ENCODE peak calls at places on chromosomes 2 and 18, in nine cellular contexts. A is colonic mucosa, N is endodermal cell, Q is coronary artery, P is neuronal stem cell, K is astrocyte of the spinal cord, B is H1, R is trophoblast cell, S is lower lobe of right lung. D is an unnamed sample.

GRCh38 chr2:66435549-66435875 is 587 bp downstream of the MEIS1 start:
- DNase-seq in A (no peak), N (no peak), Q (no peak), P (no peak), K (peak; percentile 38), B (no peak), R (peak; percentile 19), S (no peak), D (no peak)

GRCh38 chr18:33495278-33495677 is 54.8 kb upstream of the CCDC178 start:
- DNase-seq in A (no peak), N (peak; percentile 81), Q (no peak), P (peak; percentile 14), K (peak; percentile 64), B (no peak), R (peak; percentile 16), S (no peak), D (no peak)

GRCh38 chr2:39289609-39290008 is 45.8 kb upstream of the CDKL4 start:
- DNase-seq in A (no peak), N (no peak), Q (no peak), P (no peak), K (peak; percentile 32), B (no peak), R (no peak), S (no peak), D (no peak)

GRCh38 chr18:75253784-75254183 is 43.2 kb downstream of the TSHZ1 start:
- DNase-seq in A (no peak), N (no peak), Q (no peak), P (no peak), K (peak; percentile 10), B (no peak), R (no peak), S (no peak), D (no peak)

GRCh38 chr2:49351531-49351930 is 197.2 kb upstream of the FSHR start:
- DNase-seq in A (no peak), N (peak; percentile 54), Q (no peak), P (no peak), K (no peak), B (no peak), R (no peak), S (no peak), D (no peak)

GRCh38 chr2:200871151-200871550 is 6.7 kb upstream of the CLK1 start:
- DNase-seq in A (no peak), N (no peak), Q (no peak), P (no peak), K (no peak), B (no peak), R (no peak), S (no peak), D (no peak)

GRCh38 chr2:148930046-148930775 is 55.2 kb downstream of the KIF5C start:
- DNase-seq in A (no peak), N (no peak), Q (no peak), P (no peak), K (no peak), B (no peak), R (no peak), S (no peak), D (no peak)

GRCh38 chr18:51751901-51752300 is 554.4 kb upstream of the MEX3C start:
- DNase-seq in A (no peak), N (no peak), Q (no peak), P (no peak), K (peak; percentile 42), B (no peak), R (no peak), S (no peak), D (no peak)

GRCh38 chr2:97992836-97993825 is 2.6 kb downstream of the TMEM131 start:
- DNase-seq in A (no peak), N (no peak), Q (no peak), P (no peak), K (no peak), B (no peak), R (no peak), S (no peak), D (no peak)
- H3K4me3 ChIP-seq in A (peak overlapping the region; percentile 66), N (peak overlapping the region; percentile 96), Q (peak overlapping the region; percentile 91), P (peak overlapping the region; percentile 77), K (no peak overlapping the region), B (no peak overlapping the region), R (no peak overlapping the region), S (peak overlapping the region; percentile 82), D (peak overlapping the region; percentile 95)

GRCh38 chr2:48107326-48107925 is 201.1 kb upstream of the FBXO11 start:
- DNase-seq in A (no peak), N (peak; percentile 57), Q (no peak), P (no peak), K (peak; percentile 65), B (no peak), R (peak; percentile 97), S (no peak), D (no peak)
- H3K4me3 ChIP-seq in A (no peak overlapping the region), N (no peak overlapping the region), Q (no peak overlapping the region), P (no peak overlapping the region), K (no peak overlapping the region), B (no peak overlapping the region), R (no peak overlapping the region), S (no peak overlapping the region), D (no peak overlapping the region)

DNA sequence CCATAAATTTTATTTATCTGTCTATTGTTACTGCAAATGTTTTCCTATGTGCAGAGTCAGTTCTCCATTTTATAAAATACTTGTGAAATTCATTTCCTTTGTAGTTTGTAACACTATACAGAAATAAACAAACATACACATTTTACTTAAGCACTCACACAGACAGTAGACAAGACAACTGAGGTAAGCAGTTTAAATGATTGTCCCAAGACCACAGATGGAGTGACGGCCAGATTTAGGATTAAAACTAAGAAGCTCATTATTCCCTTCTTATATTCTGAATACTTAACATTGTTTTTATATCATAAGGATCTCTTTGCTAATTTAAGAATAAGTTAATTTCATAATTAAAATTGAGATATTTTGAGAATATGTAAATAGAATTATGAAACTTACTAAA is 100.9 kb downstream of the BAZ2B start:
- DNase-seq in A (no peak), N (no peak), Q (no peak), P (no peak), K (no peak), B (no peak), R (no peak), S (no peak), D (no peak)
- H3K4me3 ChIP-seq in A (peak overlapping the region; percentile 30), N (peak overlapping the region; percentile 77), Q (no peak overlapping the region), P (peak overlapping the region; percentile 14), K (no peak overlapping the region), B (no peak overlapping the region), R (no peak overlapping the region), S (peak overlapping the region; percentile 49), D (peak overlapping the region; percentile 66)

GRCh38 chr2:40758778-40759177 is 306.9 kb upstream of the SLC8A1 start:
- DNase-seq in A (no peak), N (no peak), Q (no peak), P (no peak), K (no peak), B (no peak), R (no peak), S (no peak), D (no peak)
- H3K4me3 ChIP-seq in A (no peak overlapping the region), N (no peak overlapping the region), Q (no peak overlapping the region), P (no peak overlapping the region), K (no peak overlapping the region), B (no peak overlapping the region), R (no peak overlapping the region), S (no peak overlapping the region), D (no peak overlapping the region)

D was measured in kidney.